ENCODE peak calls at places on chromosomes 13 and 19, in four cellular contexts. One of them, this sample, is unnamed.

GRCh38 chr13:113526466-113527220 is 36.1 kb upstream of the DCUN1D2 start:
- DNase-seq in hepatocyte: no peak
- DNase-seq in hypothalamus: no peak
- DNase-seq in heart left ventricle: no peak
- DNase-seq in this sample: no peak

GRCh38 chr19:38270587-38271167 is 6.3 kb downstream of the SPINT2 start:
- DNase-seq in hepatocyte: no peak
- DNase-seq in heart left ventricle: no peak
- DNase-seq in hypothalamus: no peak
- DNase-seq in this sample: no peak

GRCh38 chr19:40312533-40312932 is 27.4 kb upstream of the AKT2 start:
- DNase-seq in hypothalamus: no peak
- DNase-seq in heart left ventricle: no peak
- DNase-seq in hepatocyte: no peak
- DNase-seq in this sample: no peak

GRCh38 chr13:23955064-23955463 is 57.8 kb upstream of the C1QTNF9B start:
- DNase-seq in heart left ventricle: no peak
- DNase-seq in hypothalamus: no peak
- DNase-seq in hepatocyte: no peak
- DNase-seq in this sample: no peak

GRCh38 chr13:39108746-39109145 is 70.5 kb downstream of the NHLRC3 start:
- DNase-seq in heart left ventricle: no peak
- DNase-seq in hypothalamus: no peak
- DNase-seq in hepatocyte: no peak
- DNase-seq in this sample: no peak

GRCh38 chr13:80571346-80572307 is 230.7 kb upstream of the SPRY2 start:
- DNase-seq in hypothalamus: no peak
- DNase-seq in heart left ventricle: peak; percentile 33
- DNase-seq in hepatocyte: no peak
- DNase-seq in this sample: no peak

GRCh38 chr19:51799311-51799997 is 4.5 kb downstream of the FPR3 start:
- DNase-seq in hypothalamus: peak; percentile 21
- DNase-seq in heart left ventricle: peak; percentile 95
- DNase-seq in hepatocyte: peak; percentile 50
- DNase-seq in this sample: no peak

GRCh38 chr19:384801-385169 is 24.2 kb downstream of the C2CD4C start:
- DNase-seq in hypothalamus: no peak
- DNase-seq in hepatocyte: no peak
- DNase-seq in heart left ventricle: no peak
- DNase-seq in this sample: no peak

GRCh38 chr19:35670686-35671085 is 4.4 kb downstream of the UPK1A start:
- DNase-seq in heart left ventricle: no peak
- DNase-seq in hypothalamus: no peak
- DNase-seq in hepatocyte: no peak
- DNase-seq in this sample: no peak

GRCh38 chr13:46121597-46122163 is 16.8 kb upstream of the CPB2 start:
- DNase-seq in hepatocyte: no peak
- DNase-seq in heart left ventricle: no peak
- DNase-seq in hypothalamus: no peak
- DNase-seq in this sample: no peak

GRCh38 chr13:84118845-84119409 is 236.7 kb upstream of the SLITRK1 start:
- DNase-seq in hepatocyte: no peak
- DNase-seq in heart left ventricle: no peak
- DNase-seq in hypothalamus: no peak
- DNase-seq in this sample: no peak

GRCh38 chr13:113646376-113646775 is 11.6 kb downstream of the ATP4B start:
- DNase-seq in hepatocyte: no peak
- DNase-seq in hypothalamus: no peak
- DNase-seq in heart left ventricle: no peak
- DNase-seq in this sample: no peak

GRCh38 chr19:58229255-58229639 is 533 bp downstream of the ZNF544 start:
- DNase-seq in hypothalamus: peak; percentile 20
- DNase-seq in hepatocyte: peak; percentile 47
- DNase-seq in heart left ventricle: peak; percentile 41
- DNase-seq in this sample: no peak

GRCh38 chr19:800360-801029 is 3.2 kb downstream of the PTBP1 start:
- DNase-seq in heart left ventricle: no peak
- DNase-seq in hypothalamus: no peak
- DNase-seq in hepatocyte: peak; percentile 78
- DNase-seq in this sample: no peak

GRCh38 chr19:39969681-39970423 is 1.1 kb upstream of the PSMC4 start:
- DNase-seq in hepatocyte: no peak
- DNase-seq in hypothalamus: no peak
- DNase-seq in heart left ventricle: no peak
- DNase-seq in this sample: no peak

GRCh38 chr19:4375620-4376228 is 24.6 kb downstream of the SH3GL1 start:
- DNase-seq in hypothalamus: peak; percentile 65
- DNase-seq in hepatocyte: peak; percentile 80
- DNase-seq in heart left ventricle: peak; percentile 50
- DNase-seq in this sample: no peak

GRCh38 chr19:27964165-27964564 is 1248.8 kb downstream of the UQCRFS1 start:
- DNase-seq in hypothalamus: no peak
- DNase-seq in heart left ventricle: no peak
- DNase-seq in hepatocyte: no peak
- DNase-seq in this sample: no peak

GRCh38 chr19:1616875-1617274 is 11.6 kb upstream of the UQCR11 start:
- DNase-seq in heart left ventricle: no peak
- DNase-seq in hypothalamus: no peak
- DNase-seq in hepatocyte: no peak
- DNase-seq in this sample: no peak

GRCh38 chr19:57934820-57935665 is at the start of gene ZNF418:
- DNase-seq in hypothalamus: peak; percentile 83
- DNase-seq in hepatocyte: peak; percentile 86
- DNase-seq in heart left ventricle: peak; percentile 68
- DNase-seq in this sample: no peak

GRCh38 chr19:38144667-38145066 is 79.4 kb downstream of the DPF1 start:
- DNase-seq in heart left ventricle: no peak
- DNase-seq in hepatocyte: no peak
- DNase-seq in hypothalamus: no peak
- DNase-seq in this sample: no peak

GRCh38 chr19:30224689-30225606 is 147.2 kb upstream of the ZNF536 start:
- DNase-seq in hepatocyte: peak; percentile 22
- DNase-seq in hypothalamus: peak; percentile 36
- DNase-seq in heart left ventricle: no peak
- DNase-seq in this sample: no peak

GRCh38 chr19:49339364-49340068 is 4.3 kb downstream of the CD37 start:
- DNase-seq in hypothalamus: peak; percentile 80
- DNase-seq in hepatocyte: peak; percentile 87
- DNase-seq in heart left ventricle: peak; percentile 94
- DNase-seq in this sample: no peak

GRCh38 chr19:17944301-17944700 is 11.5 kb downstream of the CCDC124 start:
- DNase-seq in heart left ventricle: no peak
- DNase-seq in hepatocyte: no peak
- DNase-seq in hypothalamus: no peak
- DNase-seq in this sample: no peak

GRCh38 chr13:72808917-72809500 is 27.1 kb downstream of the PIBF1 start:
- DNase-seq in heart left ventricle: no peak
- DNase-seq in hepatocyte: peak; percentile 8
- DNase-seq in hypothalamus: no peak
- DNase-seq in this sample: no peak

GRCh38 chr19:5078666-5079409 is 109.9 kb downstream of the KDM4B start:
- DNase-seq in hepatocyte: no peak
- DNase-seq in heart left ventricle: peak; percentile 53
- DNase-seq in hypothalamus: peak; percentile 32
- DNase-seq in this sample: no peak

GRCh38 chr13:31896427-31896826 is 135.1 kb upstream of the FRY start:
- DNase-seq in hypothalamus: no peak
- DNase-seq in hepatocyte: no peak
- DNase-seq in heart left ventricle: peak; percentile 55
- DNase-seq in this sample: no peak

GRCh38 chr13:108527849-108528248 is 101.6 kb upstream of the MYO16 start:
- DNase-seq in hypothalamus: no peak
- DNase-seq in hepatocyte: no peak
- DNase-seq in heart left ventricle: no peak
- DNase-seq in this sample: no peak